ENCODE peak calls at places on chromosomes 3 and 15, in ten cellular contexts. One of them, this sample, is unnamed.

GRCh38 chr3:9730747-9731205 is 759 bp upstream of the BRPF1 start:
- DNase-seq in endothelial cell: no peak
- DNase-seq in GM20000: no peak
- DNase-seq in LoVo: peak
- DNase-seq in hypothalamus: no peak
- DNase-seq in Daoy: no peak
- DNase-seq in HT1080: no peak
- DNase-seq in HFFc6: no peak
- DNase-seq in COR-L47: no peak
- DNase-seq in posterior cingulate gyrus: no peak
- DNase-seq in this sample: no peak

GRCh38 chr3:111595239-111595638 is at the start of gene ZBED2:
- DNase-seq in HFFc6: no peak
- DNase-seq in Daoy: no peak
- DNase-seq in LoVo: no peak
- DNase-seq in COR-L47: no peak
- DNase-seq in endothelial cell: no peak
- DNase-seq in posterior cingulate gyrus: no peak
- DNase-seq in hypothalamus: no peak
- DNase-seq in GM20000: no peak
- DNase-seq in HT1080: no peak
- DNase-seq in this sample: no peak

GRCh38 chr3:76679510-76679909 is 360.4 kb upstream of the ROBO2 start:
- DNase-seq in hypothalamus: no peak
- DNase-seq in endothelial cell: no peak
- DNase-seq in HT1080: no peak
- DNase-seq in COR-L47: no peak
- DNase-seq in HFFc6: no peak
- DNase-seq in GM20000: no peak
- DNase-seq in Daoy: no peak
- DNase-seq in posterior cingulate gyrus: no peak
- DNase-seq in LoVo: no peak
- DNase-seq in this sample: no peak

GRCh38 chr3:151165221-151165620 is 37.8 kb downstream of the GPR171 start:
- DNase-seq in LoVo: no peak
- DNase-seq in Daoy: no peak
- DNase-seq in hypothalamus: no peak
- DNase-seq in GM20000: no peak
- DNase-seq in endothelial cell: no peak
- DNase-seq in HT1080: no peak
- DNase-seq in HFFc6: no peak
- DNase-seq in COR-L47: no peak
- DNase-seq in posterior cingulate gyrus: no peak
- DNase-seq in this sample: no peak

GRCh38 chr15:71792521-71792920 is 17.8 kb upstream of the NR2E3 start:
- DNase-seq in hypothalamus: no peak
- DNase-seq in GM20000: no peak
- DNase-seq in Daoy: peak
- DNase-seq in endothelial cell: no peak
- DNase-seq in COR-L47: no peak
- DNase-seq in LoVo: peak
- DNase-seq in posterior cingulate gyrus: no peak
- DNase-seq in HFFc6: peak
- DNase-seq in HT1080: peak
- DNase-seq in this sample: no peak

GRCh38 chr3:171456765-171457164 is 3.4 kb downstream of the TNIK start:
- DNase-seq in LoVo: no peak
- DNase-seq in posterior cingulate gyrus: no peak
- DNase-seq in HFFc6: no peak
- DNase-seq in Daoy: no peak
- DNase-seq in HT1080: no peak
- DNase-seq in GM20000: no peak
- DNase-seq in hypothalamus: no peak
- DNase-seq in endothelial cell: no peak
- DNase-seq in COR-L47: no peak
- DNase-seq in this sample: no peak

GRCh38 chr3:187136347-187136746 is 2.9 kb downstream of the RPL39L start:
- DNase-seq in HT1080: no peak
- DNase-seq in Daoy: no peak
- DNase-seq in COR-L47: no peak
- DNase-seq in posterior cingulate gyrus: no peak
- DNase-seq in endothelial cell: no peak
- DNase-seq in GM20000: no peak
- DNase-seq in HFFc6: no peak
- DNase-seq in hypothalamus: no peak
- DNase-seq in LoVo: no peak
- DNase-seq in this sample: no peak

GRCh38 chr3:112778298-112779008 is 68.2 kb downstream of the CD200R1L start:
- DNase-seq in Daoy: peak
- DNase-seq in hypothalamus: no peak
- DNase-seq in GM20000: no peak
- DNase-seq in LoVo: no peak
- DNase-seq in posterior cingulate gyrus: no peak
- DNase-seq in HT1080: peak
- DNase-seq in COR-L47: no peak
- DNase-seq in endothelial cell: no peak
- DNase-seq in HFFc6: peak
- DNase-seq in this sample: no peak

GRCh38 chr3:12750658-12751071 is 8.4 kb downstream of the TMEM40 start:
- DNase-seq in hypothalamus: no peak
- DNase-seq in posterior cingulate gyrus: no peak
- DNase-seq in LoVo: no peak
- DNase-seq in endothelial cell: no peak
- DNase-seq in HFFc6: peak
- DNase-seq in GM20000: no peak
- DNase-seq in Daoy: peak
- DNase-seq in HT1080: peak
- DNase-seq in COR-L47: no peak
- DNase-seq in this sample: no peak

GRCh38 chr15:27241942-27242341 is 271.0 kb downstream of the GABRG3 start:
- DNase-seq in LoVo: no peak
- DNase-seq in endothelial cell: no peak
- DNase-seq in HT1080: peak
- DNase-seq in Daoy: no peak
- DNase-seq in posterior cingulate gyrus: no peak
- DNase-seq in COR-L47: no peak
- DNase-seq in HFFc6: no peak
- DNase-seq in GM20000: no peak
- DNase-seq in hypothalamus: no peak
- DNase-seq in this sample: no peak